ENCODE peak calls at places on chromosomes 4 and X, in eight cellular contexts. One of them, this sample, is unnamed. For H3K36me3, the result is how much of the 10 kb centered on the place peaks cover.

GRCh38 chr4:105057370-105058096 is 89.1 kb upstream of the TET2 start:
- DNase-seq in heart right ventricle: no peak
- DNase-seq in H1: no peak
- DNase-seq in body of pancreas: peak
- DNase-seq in left lung: no peak
- DNase-seq in cardiac muscle cell: no peak
- DNase-seq in CD8-positive, alpha-beta T cell: no peak
- DNase-seq in transverse colon: no peak
- DNase-seq in this sample: no peak

GRCh38 chr4:75881476-75881875 is 20.8 kb downstream of the PPEF2 start:
- DNase-seq in transverse colon: no peak
- DNase-seq in CD8-positive, alpha-beta T cell: no peak
- DNase-seq in left lung: no peak
- DNase-seq in H1: no peak
- DNase-seq in cardiac muscle cell: no peak
- DNase-seq in heart right ventricle: no peak
- DNase-seq in body of pancreas: no peak
- DNase-seq in this sample: no peak

GRCh38 chrX:68045008-68045577 is 388.2 kb downstream of the OPHN1 start:
- DNase-seq in body of pancreas: peak
- DNase-seq in CD8-positive, alpha-beta T cell: no peak
- DNase-seq in transverse colon: no peak
- DNase-seq in heart right ventricle: no peak
- DNase-seq in left lung: no peak
- DNase-seq in cardiac muscle cell: no peak
- DNase-seq in H1: no peak
- DNase-seq in this sample: no peak

GRCh38 chr4:97656034-97656720 is 487.1 kb downstream of the STPG2 start:
- DNase-seq in cardiac muscle cell: no peak
- DNase-seq in CD8-positive, alpha-beta T cell: no peak
- DNase-seq in heart right ventricle: no peak
- DNase-seq in H1: no peak
- DNase-seq in body of pancreas: no peak
- DNase-seq in left lung: no peak
- DNase-seq in transverse colon: no peak
- DNase-seq in this sample: no peak

GRCh38 chr4:95835672-95836071 is 4.2 kb upstream of the PDHA2 start:
- DNase-seq in heart right ventricle: peak
- DNase-seq in left lung: no peak
- DNase-seq in transverse colon: no peak
- DNase-seq in body of pancreas: no peak
- DNase-seq in cardiac muscle cell: peak
- DNase-seq in H1: no peak
- DNase-seq in CD8-positive, alpha-beta T cell: no peak
- DNase-seq in this sample: no peak

GRCh38 chr4:143406523-143406922 is 69.8 kb downstream of the GAB1 start:
- DNase-seq in heart right ventricle: peak
- DNase-seq in cardiac muscle cell: no peak
- DNase-seq in transverse colon: peak
- DNase-seq in CD8-positive, alpha-beta T cell: no peak
- DNase-seq in left lung: peak
- DNase-seq in H1: no peak
- DNase-seq in body of pancreas: peak
- DNase-seq in this sample: no peak

GRCh38 chrX:7841084-7841805 is 1.7 kb upstream of the VCX start:
- DNase-seq in body of pancreas: no peak
- DNase-seq in H1: no peak
- DNase-seq in heart right ventricle: no peak
- DNase-seq in cardiac muscle cell: no peak
- DNase-seq in left lung: no peak
- DNase-seq in CD8-positive, alpha-beta T cell: no peak
- DNase-seq in transverse colon: no peak
- DNase-seq in this sample: no peak

GRCh38 chr4:16794816-16795445 is 103.5 kb downstream of the LDB2 start:
- DNase-seq in H1: peak
- DNase-seq in left lung: no peak
- DNase-seq in transverse colon: peak
- DNase-seq in CD8-positive, alpha-beta T cell: no peak
- DNase-seq in body of pancreas: peak
- DNase-seq in cardiac muscle cell: peak
- DNase-seq in heart right ventricle: peak
- DNase-seq in this sample: no peak

GRCh38 chrX:53188763-53189162 is 36.2 kb downstream of the KDM5C start:
- DNase-seq in transverse colon: no peak
- DNase-seq in H1: no peak
- DNase-seq in cardiac muscle cell: no peak
- DNase-seq in CD8-positive, alpha-beta T cell: no peak
- DNase-seq in body of pancreas: no peak
- DNase-seq in heart right ventricle: no peak
- DNase-seq in left lung: no peak
- DNase-seq in this sample: no peak

GRCh38 chrX:53194308-53194707 is 30.7 kb downstream of the KDM5C start:
- DNase-seq in H1: no peak
- DNase-seq in heart right ventricle: no peak
- DNase-seq in cardiac muscle cell: no peak
- DNase-seq in left lung: no peak
- DNase-seq in body of pancreas: no peak
- DNase-seq in CD8-positive, alpha-beta T cell: no peak
- DNase-seq in transverse colon: no peak
- DNase-seq in this sample: no peak

GRCh38 chrX:53193093-53193492 is 31.9 kb downstream of the KDM5C start:
- DNase-seq in transverse colon: no peak
- DNase-seq in cardiac muscle cell: no peak
- DNase-seq in heart right ventricle: no peak
- DNase-seq in body of pancreas: no peak
- DNase-seq in H1: no peak
- DNase-seq in CD8-positive, alpha-beta T cell: no peak
- DNase-seq in left lung: no peak
- DNase-seq in this sample: no peak

GRCh38 chrX:53186363-53186762 is 38.6 kb downstream of the KDM5C start:
- DNase-seq in CD8-positive, alpha-beta T cell: no peak
- DNase-seq in transverse colon: no peak
- DNase-seq in body of pancreas: no peak
- DNase-seq in H1: no peak
- DNase-seq in heart right ventricle: no peak
- DNase-seq in cardiac muscle cell: no peak
- DNase-seq in left lung: no peak
- DNase-seq in this sample: no peak

DNA sequence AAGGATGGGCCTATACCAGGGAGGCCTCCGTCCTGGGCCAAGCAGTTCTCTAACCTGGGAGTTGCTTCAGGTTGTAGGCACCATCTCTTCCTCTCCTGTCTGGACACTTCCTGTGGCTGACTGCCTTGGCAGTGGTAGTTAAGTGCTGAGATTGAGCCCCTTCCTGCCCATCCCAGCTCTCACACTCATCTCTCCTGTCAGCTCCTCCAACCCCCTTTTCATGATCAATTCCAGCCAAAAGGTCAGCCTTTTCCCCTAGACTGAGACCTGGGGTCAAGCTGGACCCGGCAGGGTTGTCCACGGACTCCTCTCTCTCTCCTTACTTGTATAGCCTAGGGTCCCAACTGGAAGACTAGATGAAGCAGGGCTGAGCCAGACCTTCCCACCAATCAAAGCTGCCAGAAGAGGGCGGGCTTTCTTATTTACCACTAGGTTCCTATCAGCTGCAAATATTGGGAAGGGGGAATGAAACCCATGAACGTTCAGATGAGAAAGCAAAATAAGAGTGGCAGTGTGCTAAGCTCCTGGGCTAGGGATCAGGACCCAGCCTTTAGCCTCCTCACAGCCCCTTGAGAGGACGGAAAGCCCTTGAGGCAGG is 34.5 kb downstream of the KDM5C start:
- DNase-seq in transverse colon: no peak
- DNase-seq in CD8-positive, alpha-beta T cell: no peak
- DNase-seq in left lung: no peak
- DNase-seq in heart right ventricle: no peak
- DNase-seq in cardiac muscle cell: peak
- DNase-seq in body of pancreas: no peak
- DNase-seq in H1: peak
- DNase-seq in this sample: no peak
- TF ChIP-seq CTCF in transverse colon: no peak
- TF ChIP-seq CTCF in CD8-positive, alpha-beta T cell: no peak
- TF ChIP-seq CTCF in left lung: no peak
- TF ChIP-seq CTCF in heart right ventricle: no peak
- TF ChIP-seq CTCF in cardiac muscle cell: no peak
- TF ChIP-seq CTCF in body of pancreas: no peak
- TF ChIP-seq CTCF in H1: peak
- TF ChIP-seq CTCF in this sample: no peak

DNA sequence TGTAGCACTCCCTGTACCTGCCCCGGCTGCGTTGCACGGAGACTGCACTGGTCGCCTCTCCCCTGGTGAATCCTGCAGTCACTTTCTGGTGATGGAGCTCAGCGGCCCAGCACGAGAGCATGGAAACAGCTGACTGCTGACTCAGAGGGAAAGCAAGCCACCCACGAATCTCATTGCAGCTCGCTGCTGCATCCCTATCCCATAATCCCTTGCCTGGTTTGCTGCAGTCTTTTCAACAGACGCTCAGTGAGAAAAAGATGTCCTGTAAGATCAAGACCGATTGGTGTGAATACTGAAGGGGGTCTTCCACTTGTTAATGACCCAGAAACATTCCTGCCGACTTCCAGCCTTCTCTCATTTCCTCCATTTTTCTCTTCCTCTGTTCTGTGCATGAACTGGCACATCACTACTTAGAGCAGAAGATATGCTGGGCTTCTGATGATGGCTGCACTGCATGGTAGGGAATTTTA is 52.9 kb downstream of the TRIM2 start:
- DNase-seq in left lung: no peak
- DNase-seq in heart right ventricle: no peak
- DNase-seq in transverse colon: no peak
- DNase-seq in cardiac muscle cell: peak
- DNase-seq in body of pancreas: no peak
- DNase-seq in H1: peak
- DNase-seq in CD8-positive, alpha-beta T cell: no peak
- DNase-seq in this sample: no peak
- H3K27ac ChIP-seq in left lung: no peak
- H3K27ac ChIP-seq in heart right ventricle: no peak
- H3K27ac ChIP-seq in transverse colon: peak
- H3K27ac ChIP-seq in cardiac muscle cell: no peak
- H3K27ac ChIP-seq in body of pancreas: no peak
- H3K27ac ChIP-seq in H1: peak
- H3K27ac ChIP-seq in CD8-positive, alpha-beta T cell: no peak
- H3K27ac ChIP-seq in this sample: no peak

GRCh38 chrX:16855363-16856075 is 14.6 kb downstream of the RBBP7 start:
- DNase-seq in CD8-positive, alpha-beta T cell: no peak
- DNase-seq in body of pancreas: no peak
- DNase-seq in left lung: no peak
- DNase-seq in H1: no peak
- DNase-seq in cardiac muscle cell: no peak
- DNase-seq in transverse colon: no peak
- DNase-seq in heart right ventricle: no peak
- DNase-seq in this sample: no peak

GRCh38 chrX:16853537-16853936 is 16.6 kb downstream of the RBBP7 start:
- DNase-seq in CD8-positive, alpha-beta T cell: no peak
- DNase-seq in left lung: no peak
- DNase-seq in body of pancreas: no peak
- DNase-seq in H1: no peak
- DNase-seq in transverse colon: no peak
- DNase-seq in heart right ventricle: no peak
- DNase-seq in cardiac muscle cell: no peak
- DNase-seq in this sample: no peak

GRCh38 chrX:16852617-16853179 is 17.5 kb downstream of the RBBP7 start:
- DNase-seq in body of pancreas: no peak
- DNase-seq in heart right ventricle: no peak
- DNase-seq in cardiac muscle cell: no peak
- DNase-seq in CD8-positive, alpha-beta T cell: no peak
- DNase-seq in left lung: no peak
- DNase-seq in transverse colon: no peak
- DNase-seq in H1: no peak
- DNase-seq in this sample: no peak

GRCh38 chrX:16851827-16852226 is 18.3 kb downstream of the RBBP7 start:
- DNase-seq in left lung: no peak
- DNase-seq in body of pancreas: no peak
- DNase-seq in transverse colon: no peak
- DNase-seq in CD8-positive, alpha-beta T cell: no peak
- DNase-seq in H1: no peak
- DNase-seq in cardiac muscle cell: no peak
- DNase-seq in heart right ventricle: no peak
- DNase-seq in this sample: no peak

GRCh38 chrX:16856744-16857143 is 13.4 kb downstream of the RBBP7 start:
- DNase-seq in cardiac muscle cell: no peak
- DNase-seq in H1: no peak
- DNase-seq in transverse colon: no peak
- DNase-seq in left lung: no peak
- DNase-seq in CD8-positive, alpha-beta T cell: no peak
- DNase-seq in heart right ventricle: no peak
- DNase-seq in body of pancreas: no peak
- DNase-seq in this sample: no peak
- H3K36me3 ChIP-seq in cardiac muscle cell: half or more
- H3K36me3 ChIP-seq in H1: under half
- H3K36me3 ChIP-seq in transverse colon: under half
- H3K36me3 ChIP-seq in left lung: under half
- H3K36me3 ChIP-seq in CD8-positive, alpha-beta T cell: under half
- H3K36me3 ChIP-seq in heart right ventricle: under half
- H3K36me3 ChIP-seq in body of pancreas: under half
- H3K36me3 ChIP-seq in this sample: under half

GRCh38 chrX:15301924-15302323 is 13.5 kb downstream of the ASB11 start:
- DNase-seq in left lung: peak
- DNase-seq in transverse colon: peak
- DNase-seq in H1: no peak
- DNase-seq in CD8-positive, alpha-beta T cell: no peak
- DNase-seq in body of pancreas: peak
- DNase-seq in heart right ventricle: peak
- DNase-seq in cardiac muscle cell: no peak
- DNase-seq in this sample: peak
- TF ChIP-seq CTCF in left lung: no peak
- TF ChIP-seq CTCF in transverse colon: no peak
- TF ChIP-seq CTCF in H1: no peak
- TF ChIP-seq CTCF in CD8-positive, alpha-beta T cell: no peak
- TF ChIP-seq CTCF in body of pancreas: no peak
- TF ChIP-seq CTCF in heart right ventricle: no peak
- TF ChIP-seq CTCF in cardiac muscle cell: no peak
- TF ChIP-seq CTCF in this sample: no peak

DNA sequence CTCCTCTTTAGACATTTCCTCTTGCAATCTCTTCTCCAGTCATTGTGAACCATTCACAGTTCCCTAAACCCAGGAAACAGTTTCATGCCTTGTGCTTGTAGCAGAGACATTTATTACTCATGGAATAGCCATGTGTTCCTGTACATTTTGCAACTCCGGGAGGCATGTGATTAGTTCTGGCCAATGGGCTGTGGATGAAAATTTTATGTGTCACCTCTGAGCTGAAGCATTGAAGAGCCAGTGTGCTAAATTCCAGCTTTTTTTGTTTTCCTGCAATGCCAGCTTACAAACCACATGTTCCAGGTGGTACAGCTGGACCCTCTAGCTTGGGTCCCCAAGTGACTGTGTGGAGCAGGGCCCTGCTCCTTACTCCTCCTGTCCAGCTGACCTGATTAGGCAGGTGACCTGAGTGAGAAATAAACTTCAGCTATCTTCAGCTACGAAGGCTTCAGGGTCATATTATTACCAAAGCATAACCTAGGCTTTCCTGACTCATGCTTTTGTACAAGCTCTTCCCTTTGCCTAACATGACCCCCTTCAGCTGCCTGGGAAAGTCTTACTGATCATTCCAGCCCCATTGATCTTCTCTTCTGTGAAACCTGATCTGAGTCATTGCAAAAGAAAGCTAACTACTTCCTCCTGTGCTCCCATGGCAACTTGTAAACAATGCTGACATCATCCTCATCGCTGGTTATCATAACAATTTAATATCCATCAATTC is 200.4 kb downstream of the PTTG2 start:
- DNase-seq in body of pancreas: peak
- DNase-seq in heart right ventricle: no peak
- DNase-seq in cardiac muscle cell: no peak
- DNase-seq in H1: no peak
- DNase-seq in left lung: no peak
- DNase-seq in transverse colon: peak
- DNase-seq in CD8-positive, alpha-beta T cell: no peak
- DNase-seq in this sample: no peak
- H3K27ac ChIP-seq in body of pancreas: peak
- H3K27ac ChIP-seq in heart right ventricle: no peak
- H3K27ac ChIP-seq in cardiac muscle cell: no peak
- H3K27ac ChIP-seq in H1: no peak
- H3K27ac ChIP-seq in left lung: peak
- H3K27ac ChIP-seq in transverse colon: peak
- H3K27ac ChIP-seq in CD8-positive, alpha-beta T cell: no peak
- H3K27ac ChIP-seq in this sample: no peak

This sample was measured in upper lobe of right lung.